ENCODE peak calls at places on chromosomes 4 and X, in four cellular contexts. O, H, J and Y are unnamed samples.
A peak's percentile ranks its signal among the peaks of the same experiment; 100 is the strongest.

GRCh38 chrX:66064261-66064660 is 24.4 kb upstream of the VSIG4 start:
- DNase-seq in O (no peak), J (no peak), H (no peak), Y (no peak)

GRCh38 chr4:91325495-91325894 is 978.3 kb upstream of the GRID2 start:
- DNase-seq in O (peak; percentile 45), J (no peak), H (no peak), Y (no peak)

GRCh38 chrX:129808829-129809745 is 29.3 kb downstream of the SASH3 start:
- DNase-seq in O (peak; percentile 10), J (no peak), H (no peak), Y (no peak)

GRCh38 chr4:26275261-26275660 is 45.6 kb upstream of the RBPJ start:
- DNase-seq in O (no peak), J (no peak), H (no peak), Y (no peak)

GRCh38 chr4:108118505-108118904 is 50.2 kb downstream of the LEF1 start:
- DNase-seq in H (peak; percentile 66), O (peak; percentile 60), J (no peak), Y (no peak)

GRCh38 chr4:7362341-7362740 is 72.4 kb downstream of the PSAPL1 start:
- DNase-seq in O (no peak), H (no peak), J (no peak), Y (no peak)

GRCh38 chr4:38672247-38673071 is 8.5 kb downstream of the KLF3 start:
- DNase-seq in J (peak; percentile 65), H (no peak), O (no peak), Y (no peak)

GRCh38 chr4:875818-876423 is 50.0 kb upstream of the CPLX1 start:
- DNase-seq in O (no peak), J (no peak), H (no peak), Y (no peak)

GRCh38 chr4:77818667-77819408 is at the start of gene CNOT6L:
- DNase-seq in O (peak; percentile 80), J (peak; percentile 65), H (peak; percentile 94), Y (peak; percentile 70)

GRCh38 chr4:732480-732879 is 26.8 kb downstream of the PCGF3 start:
- DNase-seq in H (no peak), J (no peak), O (no peak), Y (no peak)

GRCh38 chr4:8592366-8593267 is at the start of gene CPZ:
- DNase-seq in O (peak; percentile 36), H (no peak), J (peak; percentile 64), Y (peak; percentile 85)

GRCh38 chrX:73647632-73648322 is 84.8 kb downstream of the CHIC1 start:
- DNase-seq in H (no peak), J (no peak), O (no peak), Y (no peak)
- H2BK5ac ChIP-seq in H (no peak overlapping the region), J (no peak overlapping the region), O (no peak overlapping the region), Y (no peak overlapping the region)

DNA sequence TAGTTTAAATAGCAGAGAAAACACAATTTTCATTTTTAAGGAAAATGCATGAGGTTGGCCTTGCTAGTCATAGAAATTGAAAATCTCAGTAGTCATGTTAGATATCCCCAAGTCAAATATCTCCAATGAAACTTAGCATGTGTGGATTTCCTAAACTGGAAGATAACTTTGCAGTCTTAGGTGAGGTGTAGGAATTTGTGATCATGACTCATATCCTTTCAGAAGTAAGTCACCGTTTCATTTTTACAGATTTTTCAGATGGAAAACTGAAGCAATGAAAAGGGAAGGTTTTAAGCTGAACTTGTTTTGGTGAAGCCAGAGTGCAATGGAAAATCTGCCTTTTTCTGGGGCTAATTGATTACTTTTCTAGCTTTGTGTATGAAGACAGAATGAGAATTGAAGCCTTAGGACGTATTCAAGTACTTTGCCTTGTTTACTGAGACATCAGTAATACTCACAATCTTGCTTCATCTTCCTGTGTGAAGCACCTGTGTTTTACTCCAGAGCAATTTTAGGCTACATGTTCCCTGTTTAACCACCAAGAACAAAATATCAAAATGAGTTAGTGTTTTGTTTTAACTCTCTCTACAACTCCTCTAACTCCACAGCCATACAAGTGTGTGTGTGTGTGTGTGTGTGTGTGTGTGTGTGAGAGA is 1662.8 kb upstream of the ADGRL3 start:
- DNase-seq in O (no peak), H (no peak), J (no peak), Y (no peak)
- H2BK5ac ChIP-seq in O (no peak overlapping the region), H (no peak overlapping the region), J (no peak overlapping the region), Y (no peak overlapping the region)

GRCh38 chr4:152644130-152644529 is 35.7 kb downstream of the TMEM154 start:
- DNase-seq in O (no peak), H (no peak), J (no peak), Y (no peak)

GRCh38 chr4:152640058-152640921 is 39.5 kb downstream of the TMEM154 start:
- DNase-seq in H (no peak), O (peak; percentile 38), J (no peak), Y (no peak)

GRCh38 chr4:152643153-152644035 is 36.4 kb downstream of the TMEM154 start:
- DNase-seq in J (no peak), H (no peak), O (no peak), Y (no peak)
- H2BK5ac ChIP-seq in J (no peak overlapping the region), H (no peak overlapping the region), O (no peak overlapping the region), Y (peak overlapping the region; percentile 8)

GRCh38 chr4:27931584-27931983 is 1070.9 kb downstream of the STIM2 start:
- DNase-seq in J (no peak), O (no peak), H (no peak), Y (no peak)
- H2BK5ac ChIP-seq in J (no peak overlapping the region), O (no peak overlapping the region), H (no peak overlapping the region), Y (no peak overlapping the region)

DNA sequence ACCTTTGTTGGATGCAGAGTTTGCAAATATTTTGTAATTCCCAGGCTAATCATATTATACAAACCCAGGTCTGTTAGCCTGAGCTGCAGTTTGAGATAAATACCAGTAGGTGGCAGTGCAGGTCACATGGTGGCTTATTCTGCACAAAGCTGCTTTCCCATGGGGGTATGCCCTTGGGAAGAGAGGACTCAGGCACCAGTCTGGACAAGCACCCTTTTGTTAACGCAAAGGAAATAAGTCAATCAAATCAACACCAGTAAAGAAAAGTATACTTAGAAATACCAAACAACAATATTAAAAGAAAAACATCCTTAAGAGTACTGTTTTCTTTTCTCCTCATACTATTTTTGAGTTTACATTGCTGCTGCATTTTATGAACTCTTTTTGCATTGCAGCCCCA is 389.0 kb upstream of the ZFP42 start:
- DNase-seq in J (peak; percentile 44), H (peak; percentile 20), O (peak; percentile 63), Y (peak; percentile 56)
- H2BK5ac ChIP-seq in J (no peak overlapping the region), H (no peak overlapping the region), O (no peak overlapping the region), Y (no peak overlapping the region)

GRCh38 chr4:168485511-168485910 is 5.2 kb upstream of the DDX60L start:
- DNase-seq in H (peak; percentile 58), J (no peak), O (no peak), Y (no peak)

GRCh38 chr4:168484626-168485025 is 4.3 kb upstream of the DDX60L start:
- DNase-seq in O (peak; percentile 77), J (no peak), H (peak; percentile 44), Y (no peak)

GRCh38 chr4:168480991-168481588 is 798 bp upstream of the DDX60L start:
- DNase-seq in O (peak; percentile 83), J (no peak), H (peak; percentile 24), Y (no peak)

GRCh38 chr4:168486961-168487820 is 6.9 kb upstream of the DDX60L start:
- DNase-seq in J (no peak), O (peak; percentile 52), H (peak; percentile 97), Y (no peak)

DNA sequence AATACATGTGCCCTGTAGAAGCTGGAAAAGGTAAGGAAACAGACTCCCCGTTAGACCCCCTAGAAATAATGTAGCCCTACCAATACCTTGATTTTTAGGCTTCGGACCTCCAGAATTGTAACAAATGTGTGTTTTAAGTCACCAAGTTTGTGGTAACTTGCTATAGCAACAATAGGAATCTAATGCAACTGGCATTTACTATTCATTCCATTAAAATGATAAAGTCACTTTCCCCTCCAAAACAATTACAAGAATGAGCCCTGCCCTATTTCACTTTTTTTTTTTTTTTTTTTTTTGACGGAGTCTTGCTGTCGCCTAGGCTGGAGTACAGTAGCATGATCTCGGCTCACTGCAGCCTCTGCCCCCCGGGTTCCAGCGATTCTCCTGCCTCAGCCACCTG is 3.5 kb upstream of the DDX60L start:
- DNase-seq in J (no peak), O (no peak), H (no peak), Y (no peak)
- H2BK5ac ChIP-seq in J (no peak overlapping the region), O (no peak overlapping the region), H (no peak overlapping the region), Y (no peak overlapping the region)

GRCh38 chr4:41177016-41177415 is 37.3 kb downstream of the APBB2 start:
- DNase-seq in H (no peak), O (peak; percentile 81), J (no peak), Y (no peak)
- H2BK5ac ChIP-seq in H (no peak overlapping the region), O (no peak overlapping the region), J (no peak overlapping the region), Y (no peak overlapping the region)